ENCODE peak calls at places on chromosomes 4 and X, in four cellular contexts. U is fibroblast of the aortic adventitia, Q is cardiac muscle cell, L is fibroblast of lung. H is an unnamed sample.
A peak's percentile ranks its signal among the peaks of the same experiment; 100 is the strongest.

GRCh38 chr4:8503801-8504200 is 63.2 kb downstream of the TRMT44 start:
- DNase-seq in U (no peak), L (no peak), Q (no peak), H (no peak)

GRCh38 chr4:158788608-158789007 is 19.8 kb downstream of the FNIP2 start:
- DNase-seq in Q (no peak), L (no peak), U (peak; percentile 47), H (no peak)

GRCh38 chr4:111813565-111814140 is 331.6 kb upstream of the FAM241A start:
- DNase-seq in U (no peak), L (no peak), Q (no peak), H (no peak)

GRCh38 chr4:108172231-108172779 is 3.6 kb upstream of the LEF1 start:
- DNase-seq in L (peak; percentile 29), Q (peak; percentile 29), U (no peak), H (no peak)

GRCh38 chrX:262391-262909 is 18.7 kb upstream of the PLCXD1 start:
- DNase-seq in Q (no peak), U (no peak), L (no peak), H (peak; percentile 19)

GRCh38 chr4:77240469-77241066 is 83.6 kb downstream of the CCNG2 start:
- DNase-seq in L (peak; percentile 59), U (peak; percentile 64), Q (peak; percentile 70), H (peak; percentile 59)

GRCh38 chrX:567891-568290 is 62.7 kb upstream of the SHOX start:
- DNase-seq in U (no peak), Q (no peak), L (no peak), H (no peak)

GRCh38 chr4:110085131-110085530 is 113.3 kb downstream of the ELOVL6 start:
- DNase-seq in Q (peak; percentile 71), L (peak; percentile 73), U (peak; percentile 45), H (peak; percentile 48)

GRCh38 chrX:123330229-123330942 is 146.3 kb downstream of the GRIA3 start:
- DNase-seq in U (no peak), L (no peak), Q (no peak), H (no peak)

GRCh38 chr4:84451546-84451945 is 47.5 kb downstream of the NKX6-1 start:
- DNase-seq in U (peak; percentile 5), Q (peak; percentile 6), L (peak; percentile 6), H (peak; percentile 2)

GRCh38 chrX:37509349-37509748 is 62.1 kb upstream of the LANCL3 start:
- DNase-seq in Q (peak; percentile 7), U (peak; percentile 6), L (peak; percentile 5), H (peak; percentile 2)

GRCh38 chr4:128553665-128554515 is 255.6 kb upstream of the JADE1 start:
- DNase-seq in U (no peak), Q (no peak), L (no peak), H (no peak)

GRCh38 chr4:96766359-96766758 is 926.5 kb downstream of the PDHA2 start:
- DNase-seq in U (no peak), Q (no peak), L (no peak), H (no peak)

GRCh38 chrX:47232803-47233332 is at the start of gene USP11:
- DNase-seq in U (peak; percentile 50), L (peak; percentile 60), Q (peak; percentile 61), H (peak; percentile 45)

GRCh38 chr4:72312032-72312650 is 256.9 kb downstream of the ADAMTS3 start:
- DNase-seq in U (peak; percentile 96), L (peak; percentile 90), Q (peak; percentile 95), H (peak; percentile 68)

GRCh38 chr4:138494931-138495330 is 252.8 kb upstream of the SLC7A11 start:
- DNase-seq in U (peak; percentile 73), Q (peak; percentile 50), L (no peak), H (peak; percentile 12)

GRCh38 chr4:81032805-81033684 is 2.5 kb downstream of the BMP3 start:
- DNase-seq in U (no peak), L (no peak), Q (no peak), H (no peak)

GRCh38 chr4:186736466-186736865 is 12.8 kb upstream of the FAT1 start:
- DNase-seq in Q (no peak), L (no peak), U (no peak), H (no peak)

GRCh38 chr4:89056292-89056952 is 563 bp downstream of the FAM13A start:
- DNase-seq in U (no peak), Q (no peak), L (no peak), H (no peak)
- H3K4me3 ChIP-seq in U (peak overlapping the region; percentile 55), Q (peak overlapping the region; percentile 67), L (peak overlapping the region; percentile 51), H (peak overlapping the region; percentile 59)

GRCh38 chrX:134909258-134909657 is 81.5 kb upstream of the SMIM10 start:
- DNase-seq in Q (no peak), U (no peak), L (no peak), H (no peak)

GRCh38 chrX:134911348-134911747 is 79.4 kb upstream of the SMIM10 start:
- DNase-seq in U (no peak), L (no peak), Q (no peak), H (no peak)

GRCh38 chrX:134907302-134907701 is 83.5 kb upstream of the SMIM10 start:
- DNase-seq in Q (no peak), L (no peak), U (no peak), H (no peak)

GRCh38 chrX:134908235-134908834 is 82.5 kb upstream of the SMIM10 start:
- DNase-seq in U (peak; percentile 30), Q (peak; percentile 69), L (peak; percentile 54), H (peak; percentile 83)
- TF ChIP-seq CTCF in U (no peak), Q (peak; percentile 28), L (no peak), H (peak; percentile 38)

DNA sequence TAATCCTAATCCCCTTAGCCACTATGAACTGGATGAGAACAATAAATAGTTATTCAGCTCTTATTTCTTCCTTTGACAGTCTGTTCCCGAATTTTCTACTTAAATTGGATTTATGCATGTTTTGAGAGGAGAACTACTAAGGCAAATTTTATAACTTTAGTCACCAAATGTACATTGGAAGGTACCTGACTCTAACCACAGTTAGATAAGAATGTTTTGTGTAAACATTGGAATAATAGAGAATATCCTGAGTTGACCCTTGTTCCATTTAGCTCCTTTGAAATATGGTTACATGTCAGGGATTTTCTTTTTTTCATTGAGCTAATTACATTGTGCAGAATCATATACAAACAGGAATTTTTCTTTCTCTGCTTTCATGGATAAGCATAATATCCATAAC is 202.6 kb downstream of the TLL1 start:
- DNase-seq in Q (no peak), U (no peak), L (no peak), H (no peak)
- H3K4me3 ChIP-seq in Q (no peak overlapping the region), U (no peak overlapping the region), L (no peak overlapping the region), H (no peak overlapping the region)

GRCh38 chrX:16112428-16112827 is 10.9 kb upstream of the GRPR start:
- DNase-seq in U (no peak), Q (no peak), L (no peak), H (no peak)
- TF ChIP-seq CTCF in U (no peak), Q (no peak), L (no peak), H (no peak)

DNA sequence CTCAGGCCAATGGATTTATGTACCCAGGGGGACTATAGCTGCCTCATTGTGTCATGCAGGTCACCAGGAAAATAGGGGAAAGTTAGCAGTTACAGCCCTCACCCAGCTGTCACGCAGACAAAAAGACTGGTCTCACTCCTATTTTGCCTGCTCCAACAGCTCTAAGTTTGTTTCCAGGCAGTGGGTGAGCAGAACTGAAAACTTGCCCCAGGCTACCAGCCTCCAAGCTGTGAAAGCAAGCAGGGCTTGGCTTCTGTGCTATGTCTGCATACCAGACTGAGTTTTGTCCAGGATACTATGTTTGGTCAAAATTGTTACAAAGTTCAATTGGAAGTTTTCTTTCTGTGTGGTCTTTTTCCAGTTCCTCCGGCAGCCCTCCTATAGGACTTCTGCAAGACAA is 628.4 kb downstream of the FAM133A start:
- DNase-seq in L (no peak), U (no peak), Q (no peak), H (no peak)
- H3K4me3 ChIP-seq in L (no peak overlapping the region), U (no peak overlapping the region), Q (no peak overlapping the region), H (no peak overlapping the region)

GRCh38 chr4:39464886-39465501 is 6.1 kb downstream of the LIAS start:
- DNase-seq in L (peak; percentile 86), U (peak; percentile 90), Q (peak; percentile 92), H (peak; percentile 93)
- TF ChIP-seq CTCF in L (peak; percentile 24), U (no peak), Q (peak; percentile 32), H (peak; percentile 32)

H was measured in fibroblast of villous mesenchyme.